ENCODE peak calls at places on chromosomes 1 and 21, in eight cellular contexts. F, N, I, J, P, T, M and G are unnamed samples. For H3K36me3 and H3K27me3, the result is how much of the 10 kb centered on the place peaks cover.

GRCh38 chr1:21572141-21572540 is 62.9 kb downstream of the ALPL start:
- DNase-seq in J (no peak), T (no peak), N (no peak), P (no peak), M (no peak), F (no peak), I (no peak), G (no peak)

GRCh38 chr1:38658883-38659282 is 200.7 kb downstream of the RRAGC start:
- DNase-seq in P (no peak), I (no peak), N (no peak), J (no peak), M (no peak), F (no peak), T (no peak), G (no peak)

GRCh38 chr1:234755449-234755863 is 145.5 kb upstream of the IRF2BP2 start:
- DNase-seq in N (peak), I (peak), P (no peak), F (peak), T (no peak), J (no peak), M (no peak), G (no peak)

GRCh38 chr1:241815957-241816356 is 32.0 kb upstream of the EXO1 start:
- DNase-seq in J (no peak), T (no peak), M (no peak), N (no peak), P (no peak), F (no peak), I (no peak), G (no peak)

GRCh38 chr1:160400646-160401486 is 502 bp downstream of the VANGL2 start:
- DNase-seq in J (no peak), M (no peak), N (no peak), I (no peak), P (no peak), T (no peak), F (peak), G (peak)

GRCh38 chr21:26845066-26845749 is at the start of gene ADAMTS1:
- DNase-seq in P (peak), T (no peak), I (peak), J (no peak), F (peak), M (peak), N (peak), G (peak)

GRCh38 chr21:45306832-45307571 is 19.3 kb upstream of the POFUT2 start:
- DNase-seq in J (no peak), P (no peak), I (peak), T (no peak), N (peak), M (no peak), F (no peak), G (peak)

GRCh38 chr1:103460496-103460895 is 65.0 kb upstream of the RNPC3 start:
- DNase-seq in I (no peak), N (no peak), J (no peak), F (no peak), P (no peak), M (no peak), T (no peak), G (no peak)

GRCh38 chr1:182102042-182102416 is 40.5 kb upstream of the ZNF648 start:
- DNase-seq in T (no peak), F (no peak), P (no peak), N (no peak), M (no peak), I (no peak), J (no peak), G (no peak)

GRCh38 chr1:10771789-10772188 is 24.7 kb downstream of the CASZ1 start:
- DNase-seq in N (no peak), M (no peak), F (peak), I (no peak), T (no peak), J (no peak), P (no peak), G (no peak)

GRCh38 chr21:46145840-46146691 is 9.3 kb downstream of the FTCD start:
- DNase-seq in I (no peak), P (no peak), T (no peak), F (no peak), N (no peak), J (peak), M (no peak), G (peak)

GRCh38 chr21:26441081-26441610 is 131.9 kb downstream of the CYYR1 start:
- DNase-seq in F (no peak), J (no peak), N (no peak), P (no peak), T (no peak), M (no peak), I (no peak), G (no peak)

GRCh38 chr1:180046674-180047073 is 92.1 kb downstream of the CEP350 start:
- DNase-seq in N (no peak), F (no peak), M (no peak), T (no peak), J (no peak), I (no peak), P (no peak), G (no peak)

GRCh38 chr1:167227934-167228378 is 7.3 kb downstream of the POU2F1 start:
- DNase-seq in J (no peak), F (no peak), I (no peak), N (no peak), T (no peak), P (no peak), M (peak), G (no peak)

GRCh38 chr1:14300991-14301703 is 297.3 kb upstream of the KAZN start:
- DNase-seq in F (peak), N (peak), T (no peak), P (no peak), M (peak), J (no peak), I (no peak), G (no peak)

GRCh38 chr1:90371106-90371813 is 345.8 kb downstream of the BARHL2 start:
- DNase-seq in T (no peak), P (no peak), I (no peak), N (no peak), F (no peak), M (no peak), J (no peak), G (no peak)

GRCh38 chr1:234176000-234176399 is 197.3 kb upstream of the COA6 start:
- DNase-seq in M (no peak), I (no peak), N (no peak), P (no peak), J (no peak), F (no peak), T (no peak), G (no peak)

GRCh38 chr1:115301438-115302020 is 36.5 kb downstream of the NGF start:
- DNase-seq in P (no peak), M (no peak), T (no peak), I (no peak), J (no peak), F (no peak), N (no peak), G (no peak)

GRCh38 chr1:161952603-161953172 is 71.0 kb downstream of the OLFML2B start:
- DNase-seq in J (no peak), T (no peak), P (no peak), I (no peak), N (no peak), F (no peak), M (no peak), G (no peak)

GRCh38 chr1:31750858-31751638 is 13.1 kb downstream of the ADGRB2 start:
- DNase-seq in P (no peak), M (peak), J (peak), F (no peak), T (no peak), N (no peak), I (no peak), G (no peak)

GRCh38 chr1:212205006-212205405 is 80.2 kb upstream of the PPP2R5A start:
- DNase-seq in M (no peak), J (no peak), T (no peak), I (no peak), P (no peak), N (no peak), F (no peak), G (no peak)

GRCh38 chr1:220922951-220923350 is 43.7 kb downstream of the HLX start:
- DNase-seq in F (no peak), J (no peak), I (no peak), P (no peak), T (no peak), N (no peak), M (peak), G (no peak)

GRCh38 chr1:199399996-199400714 is 627.4 kb upstream of the NR5A2 start:
- DNase-seq in F (no peak), P (no peak), N (no peak), T (no peak), I (no peak), M (no peak), J (no peak), G (no peak)

GRCh38 chr1:30877205-30877912 is 31.2 kb downstream of the SDC3 start:
- DNase-seq in T (no peak), F (peak), N (peak), J (no peak), M (peak), P (no peak), I (peak), G (no peak)

GRCh38 chr1:23460519-23460918 is 23.5 kb downstream of the ASAP3 start:
- DNase-seq in I (no peak), P (no peak), N (no peak), J (no peak), M (no peak), F (no peak), T (no peak), G (no peak)

GRCh38 chr1:232620356-232620841 is 9.5 kb downstream of the SIPA1L2 start:
- DNase-seq in J (no peak), F (peak), N (peak), T (no peak), P (no peak), I (peak), M (peak), G (peak)

GRCh38 chr1:187509091-187509490 is 680.3 kb downstream of the PLA2G4A start:
- DNase-seq in N (no peak), I (no peak), F (no peak), M (no peak), T (no peak), P (no peak), J (no peak), G (no peak)

GRCh38 chr1:76066390-76066789 is 8.2 kb upstream of the ST6GALNAC3 start:
- DNase-seq in J (no peak), P (no peak), T (no peak), M (no peak), N (no peak), I (no peak), F (no peak), G (no peak)

GRCh38 chr1:214261206-214262123 is 19.5 kb upstream of the SMYD2 start:
- DNase-seq in T (no peak), P (no peak), F (peak), M (peak), J (peak), I (peak), N (peak), G (peak)

GRCh38 chr1:196209983-196210382 is 398.3 kb downstream of the KCNT2 start:
- DNase-seq in P (no peak), F (no peak), N (peak), J (no peak), M (no peak), I (no peak), T (no peak), G (no peak)

GRCh38 chr1:153364181-153364580 is 6.5 kb downstream of the S100A9 start:
- DNase-seq in M (no peak), J (no peak), P (no peak), T (no peak), F (no peak), N (no peak), I (no peak), G (no peak)

GRCh38 chr1:31259746-31260145 is 20.1 kb upstream of the NKAIN1 start:
- DNase-seq in F (no peak), I (no peak), M (no peak), N (no peak), J (no peak), P (no peak), T (no peak), G (no peak)

GRCh38 chr1:47175227-47175934 is 14.5 kb downstream of the PDZK1IP1 start:
- DNase-seq in M (peak), F (peak), T (no peak), I (peak), J (no peak), N (peak), P (no peak), G (peak)

GRCh38 chr1:39895096-39895495 is 6.6 kb downstream of the MYCL start:
- DNase-seq in T (no peak), N (no peak), J (no peak), P (no peak), I (no peak), M (no peak), F (peak), G (no peak)

GRCh38 chr1:200033511-200034261 is 6.2 kb downstream of the NR5A2 start:
- DNase-seq in M (peak), T (no peak), J (no peak), F (no peak), P (no peak), I (no peak), N (no peak), G (peak)

GRCh38 chr1:147748687-147749350 is 11.6 kb downstream of the GJA5 start:
- DNase-seq in N (peak), T (no peak), I (no peak), J (no peak), P (no peak), F (no peak), M (no peak), G (no peak)

GRCh38 chr1:63082754-63083153 is 239.6 kb upstream of the FOXD3 start:
- DNase-seq in T (no peak), N (no peak), P (no peak), F (no peak), J (no peak), M (no peak), I (no peak), G (no peak)

GRCh38 chr1:24931481-24932221 is 1.6 kb upstream of the RUNX3 start:
- DNase-seq in F (no peak), M (peak), T (no peak), J (no peak), P (no peak), I (no peak), N (no peak), G (peak)
- H3K4me3 ChIP-seq in F (no peak), M (no peak), T (no peak), J (no peak), P (peak), I (no peak), N (no peak), G (peak)

GRCh38 chr1:116445534-116445933 is 72.5 kb downstream of the ATP1A1 start:
- DNase-seq in I (no peak), J (no peak), P (no peak), N (no peak), F (no peak), M (no peak), T (no peak), G (no peak)
- H3K36me3 ChIP-seq in I (under half), J (under half), P (under half), N (under half), F (under half), M (under half), T (under half), G (under half)

DNA sequence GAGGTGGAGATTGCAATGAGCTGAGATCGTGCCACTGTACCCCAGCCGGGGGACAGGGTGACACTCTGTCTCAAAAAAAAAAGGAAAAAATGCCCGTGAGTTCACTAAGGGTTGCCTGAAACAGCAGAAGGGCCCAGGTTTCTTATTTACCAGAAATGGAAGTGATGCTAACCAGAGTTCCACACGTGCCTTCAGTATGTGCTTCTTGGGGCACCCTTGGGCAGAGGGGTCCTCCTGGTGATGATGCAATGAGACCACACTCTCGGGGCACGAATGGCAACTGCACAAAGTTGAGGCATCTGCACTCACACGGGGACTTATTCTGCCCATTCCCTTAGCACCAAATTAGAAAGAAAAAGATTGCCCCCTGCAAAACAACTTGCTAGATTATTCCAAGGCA is 29.2 kb downstream of the OLIG1 start:
- DNase-seq in P (no peak), T (no peak), N (no peak), J (no peak), F (no peak), I (no peak), M (no peak), G (no peak)
- H3K27me3 ChIP-seq in P (under half), T (under half), N (under half), J (under half), F (under half), I (under half), M (under half), G (under half)

DNA sequence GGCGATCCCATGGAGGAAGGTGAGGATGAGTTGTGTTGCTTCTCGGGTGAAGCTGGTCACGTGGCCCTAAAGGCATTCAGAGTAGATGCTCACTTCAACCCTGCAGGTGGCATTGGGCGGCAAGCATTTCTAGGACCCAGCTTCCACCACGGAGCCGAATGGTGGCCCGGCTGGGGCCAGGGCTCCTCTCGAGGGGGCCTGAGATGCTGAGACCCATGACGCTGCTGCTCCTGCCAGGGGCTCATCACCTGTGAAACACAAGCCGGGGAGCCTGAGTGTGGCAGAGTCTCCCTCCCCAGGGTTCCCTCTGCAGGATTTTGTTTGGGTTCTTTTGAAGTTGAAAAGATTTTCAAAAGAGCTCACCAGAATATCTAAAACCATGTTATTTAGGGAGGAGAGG is 41.2 kb downstream of the ABCG1 start:
- DNase-seq in N (no peak), J (no peak), I (no peak), M (no peak), T (no peak), P (no peak), F (no peak), G (no peak)
- H3K4me3 ChIP-seq in N (no peak), J (no peak), I (no peak), M (no peak), T (no peak), P (no peak), F (no peak), G (no peak)

GRCh38 chr21:31700040-31700439 is 31.9 kb downstream of the SCAF4 start:
- DNase-seq in N (no peak), I (no peak), J (no peak), T (no peak), M (no peak), P (no peak), F (no peak), G (no peak)

GRCh38 chr21:31693222-31693621 is 33.7 kb downstream of the SOD1 start:
- DNase-seq in P (no peak), F (no peak), J (no peak), T (no peak), I (no peak), M (no peak), N (no peak), G (no peak)

GRCh38 chr21:31698461-31698860 is 33.5 kb downstream of the SCAF4 start:
- DNase-seq in F (no peak), N (no peak), M (no peak), I (no peak), P (no peak), J (no peak), T (no peak), G (no peak)

GRCh38 chr21:31696424-31696823 is 35.5 kb downstream of the SCAF4 start:
- DNase-seq in I (no peak), M (no peak), P (no peak), T (no peak), J (no peak), F (no peak), N (no peak), G (no peak)
- H3K36me3 ChIP-seq in I (half or more), M (under half), P (half or more), T (under half), J (half or more), F (under half), N (half or more), G (under half)